ENCODE peak calls at places on chromosomes 13 and 19, in four cellular contexts. One of them, this sample, is unnamed.

GRCh38 chr19:15702590-15702930 is 25.3 kb upstream of the OR10H2 start:
- DNase-seq in GM12878: no peak
- DNase-seq in HepG2: peak; percentile 83
- DNase-seq in GM12891: no peak
- DNase-seq in this sample: no peak

GRCh38 chr13:109787135-109787954 is 962 bp upstream of the IRS2 start:
- DNase-seq in HepG2: no peak
- DNase-seq in GM12891: no peak
- DNase-seq in GM12878: no peak
- DNase-seq in this sample: no peak

GRCh38 chr13:66159526-66159925 is 1070.6 kb downstream of the PCDH9 start:
- DNase-seq in GM12878: no peak
- DNase-seq in GM12891: no peak
- DNase-seq in HepG2: no peak
- DNase-seq in this sample: no peak

GRCh38 chr13:19181021-19181620 is 503 bp downstream of the TUBA3C start:
- DNase-seq in GM12891: no peak
- DNase-seq in HepG2: no peak
- DNase-seq in GM12878: no peak
- DNase-seq in this sample: no peak

GRCh38 chr13:110107568-110108347 is 199.2 kb downstream of the COL4A1 start:
- DNase-seq in HepG2: no peak
- DNase-seq in GM12891: no peak
- DNase-seq in GM12878: no peak
- DNase-seq in this sample: no peak

GRCh38 chr13:110699148-110700145 is 6.5 kb downstream of the CARS2 start:
- DNase-seq in GM12878: no peak
- DNase-seq in GM12891: no peak
- DNase-seq in HepG2: no peak
- DNase-seq in this sample: no peak

GRCh38 chr19:13881231-13881691 is 4.3 kb downstream of the NANOS3 start:
- DNase-seq in HepG2: peak; percentile 45
- DNase-seq in GM12891: no peak
- DNase-seq in GM12878: no peak
- DNase-seq in this sample: no peak

GRCh38 chr19:6065685-6066365 is 44.5 kb downstream of the RFX2 start:
- DNase-seq in GM12878: no peak
- DNase-seq in HepG2: peak; percentile 87
- DNase-seq in GM12891: no peak
- DNase-seq in this sample: no peak

GRCh38 chr13:46121597-46122163 is 16.8 kb upstream of the CPB2 start:
- DNase-seq in GM12891: no peak
- DNase-seq in GM12878: no peak
- DNase-seq in HepG2: peak; percentile 32
- DNase-seq in this sample: no peak

GRCh38 chr13:97856001-97856675 is 97.3 kb upstream of the IPO5 start:
- DNase-seq in HepG2: no peak
- DNase-seq in GM12891: no peak
- DNase-seq in GM12878: no peak
- DNase-seq in this sample: no peak

GRCh38 chr13:110716235-110716505 is 2.7 kb downstream of the ING1 start:
- DNase-seq in GM12878: no peak
- DNase-seq in GM12891: no peak
- DNase-seq in HepG2: peak; percentile 24
- DNase-seq in this sample: no peak

GRCh38 chr19:2199215-2199614 is 35.5 kb downstream of the DOT1L start:
- DNase-seq in HepG2: no peak
- DNase-seq in GM12878: no peak
- DNase-seq in GM12891: peak; percentile 73
- DNase-seq in this sample: peak; percentile 62

GRCh38 chr19:29945433-29945832 is 3.4 kb downstream of the URI1 start:
- DNase-seq in HepG2: no peak
- DNase-seq in GM12878: no peak
- DNase-seq in GM12891: no peak
- DNase-seq in this sample: no peak

GRCh38 chr19:12639901-12640613 is 26.5 kb downstream of the MAN2B1 start:
- DNase-seq in HepG2: peak; percentile 67
- DNase-seq in GM12891: peak; percentile 88
- DNase-seq in GM12878: peak; percentile 53
- DNase-seq in this sample: peak; percentile 87

GRCh38 chr13:34967851-34968562 is 25.9 kb downstream of the NBEA start:
- DNase-seq in GM12878: no peak
- DNase-seq in GM12891: no peak
- DNase-seq in HepG2: no peak
- DNase-seq in this sample: no peak

GRCh38 chr13:98048263-98048662 is 94.6 kb upstream of the FARP1 start:
- DNase-seq in GM12891: no peak
- DNase-seq in HepG2: no peak
- DNase-seq in GM12878: no peak
- DNase-seq in this sample: no peak

GRCh38 chr13:78680064-78680463 is 21.1 kb upstream of the OBI1 start:
- DNase-seq in GM12891: no peak
- DNase-seq in GM12878: no peak
- DNase-seq in HepG2: no peak
- DNase-seq in this sample: no peak

GRCh38 chr13:89027694-89028306 is 1356.6 kb downstream of the SLITRK5 start:
- DNase-seq in GM12891: no peak
- DNase-seq in GM12878: no peak
- DNase-seq in HepG2: no peak
- DNase-seq in this sample: no peak

GRCh38 chr19:13024126-13024957 is 29.1 kb downstream of the NFIX start:
- DNase-seq in GM12891: no peak
- DNase-seq in HepG2: no peak
- DNase-seq in GM12878: no peak
- DNase-seq in this sample: no peak

GRCh38 chr19:45150731-45151725 is 9.8 kb downstream of the NKPD1 start:
- DNase-seq in GM12891: peak; percentile 20
- DNase-seq in GM12878: no peak
- DNase-seq in HepG2: no peak
- DNase-seq in this sample: peak; percentile 19

GRCh38 chr19:48568345-48568886 is 16.4 kb downstream of the SULT2B1 start:
- DNase-seq in HepG2: peak; percentile 61
- DNase-seq in GM12891: no peak
- DNase-seq in GM12878: no peak
- DNase-seq in this sample: no peak

GRCh38 chr19:51572908-51573307 is 1.8 kb downstream of the ZNF175 start:
- DNase-seq in GM12878: no peak
- DNase-seq in GM12891: no peak
- DNase-seq in HepG2: no peak
- DNase-seq in this sample: no peak
- TF ChIP-seq TAF1 in GM12878: no peak
- TF ChIP-seq TAF1 in GM12891: no peak
- TF ChIP-seq TAF1 in HepG2: no peak
- TF ChIP-seq TAF1 in this sample: no peak

GRCh38 chr19:41575998-41576397 is at the start of gene CEACAM21:
- DNase-seq in GM12878: no peak
- DNase-seq in HepG2: no peak
- DNase-seq in GM12891: peak; percentile 50
- DNase-seq in this sample: peak; percentile 58
- TF ChIP-seq POLR2AphosphoS5 in GM12878: peak; percentile 67
- TF ChIP-seq POLR2AphosphoS5 in HepG2: no peak
- TF ChIP-seq POLR2AphosphoS5 in GM12891: no peak
- TF ChIP-seq POLR2AphosphoS5 in this sample: peak; percentile 57

DNA sequence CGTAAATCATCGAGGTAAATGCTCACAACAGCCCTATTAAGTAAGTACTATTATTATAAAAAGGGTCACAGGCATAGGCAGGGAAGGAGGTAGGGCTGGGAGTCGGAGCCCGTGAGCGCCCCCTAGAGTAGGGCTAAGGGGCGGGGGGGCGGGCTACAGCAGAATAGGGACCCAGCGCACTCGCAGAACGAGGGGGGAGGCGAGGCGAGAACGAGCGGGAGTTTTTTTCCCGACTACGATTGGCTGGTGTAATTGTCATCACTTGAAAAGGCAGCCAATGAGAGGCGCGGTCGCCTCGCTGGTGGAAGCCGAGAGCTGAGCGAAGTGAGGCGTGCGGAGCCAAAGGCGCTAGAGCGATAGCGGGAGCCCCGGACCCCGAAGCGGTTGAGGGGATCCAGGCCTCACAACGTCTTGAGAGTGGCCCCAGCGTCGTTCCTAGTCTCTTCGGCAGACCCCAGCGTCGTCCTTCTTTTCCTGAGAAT is 24.2 kb downstream of the KEAP1 start:
- DNase-seq in GM12891: peak; percentile 52
- DNase-seq in HepG2: peak; percentile 31
- DNase-seq in GM12878: no peak
- DNase-seq in this sample: no peak
- TF ChIP-seq POLR2A in GM12891: no peak
- TF ChIP-seq POLR2A in HepG2: no peak
- TF ChIP-seq POLR2A in GM12878: no peak
- TF ChIP-seq POLR2A in this sample: no peak

DNA sequence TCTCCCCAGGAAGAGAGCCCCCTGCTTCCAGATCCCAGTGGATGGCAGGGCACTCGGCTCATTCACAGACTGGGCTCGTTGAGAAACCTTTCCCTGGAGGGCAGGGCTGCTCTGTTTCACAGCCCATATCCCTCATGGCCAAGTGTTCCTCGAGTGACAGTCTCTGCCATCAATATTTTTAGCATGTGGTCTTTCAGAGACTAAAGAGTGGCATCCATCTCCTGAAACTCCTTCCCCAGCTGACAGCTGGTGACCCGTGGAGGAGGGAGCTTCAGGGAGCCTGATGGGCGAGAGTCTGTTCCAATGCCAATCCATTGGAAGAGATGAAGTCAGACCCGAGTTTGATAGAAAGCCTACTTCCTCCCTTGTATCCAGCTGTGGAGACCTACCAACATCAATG is 30.7 kb upstream of the ALOX5AP start:
- DNase-seq in GM12891: no peak
- DNase-seq in HepG2: no peak
- DNase-seq in GM12878: no peak
- DNase-seq in this sample: no peak
- TF ChIP-seq TAF1 in GM12891: no peak
- TF ChIP-seq TAF1 in HepG2: no peak
- TF ChIP-seq TAF1 in GM12878: no peak
- TF ChIP-seq TAF1 in this sample: no peak